ENCODE peak calls at places on chromosome 2, in eight cellular contexts. K is K562, U is OCI-LY7, P is fibroblast of lung, W is GM23338, Y is transverse colon, Z is gastrocnemius medialis, M is dorsolateral prefrontal cortex. T is an unnamed sample.

GRCh38 chr2:240538031-240538780 is 19.6 kb downstream of the ANKMY1 start:
- DNase-seq in K (no peak), U (no peak), P (no peak), W (no peak), Y (no peak), Z (no peak), M (no peak), T (no peak)

GRCh38 chr2:215577356-215577755 is 141.5 kb upstream of the FN1 start:
- DNase-seq in K (no peak), U (no peak), P (peak), W (no peak), Y (no peak), Z (no peak), M (no peak), T (peak)

GRCh38 chr2:73516033-73516432 is 126.2 kb downstream of the NAT8 start:
- DNase-seq in K (no peak), U (no peak), P (peak), W (no peak), Y (no peak), Z (no peak), M (no peak), T (peak)

GRCh38 chr2:174191342-174191886 is 56.9 kb downstream of the OLA1 start:
- DNase-seq in K (no peak), U (no peak), P (no peak), W (no peak), Y (no peak), Z (no peak), M (no peak), T (no peak)

GRCh38 chr2:228777855-228778355 is 493.2 kb downstream of the PID1 start:
- DNase-seq in K (no peak), U (no peak), P (peak), W (no peak), Y (no peak), Z (no peak), M (no peak), T (peak)

GRCh38 chr2:162989507-162989906 is 150.9 kb upstream of the KCNH7 start:
- DNase-seq in K (no peak), U (no peak), P (no peak), W (peak), Y (no peak), Z (no peak), M (no peak), T (no peak)

GRCh38 chr2:233084488-233084887 is 24.3 kb downstream of the INPP5D start:
- DNase-seq in K (no peak), U (peak), P (no peak), W (no peak), Y (peak), Z (peak), M (no peak), T (no peak)

GRCh38 chr2:218130822-218131221 is 5.0 kb downstream of the CXCR2 start:
- DNase-seq in K (no peak), U (no peak), P (no peak), W (no peak), Y (no peak), Z (no peak), M (no peak), T (no peak)

GRCh38 chr2:240308111-240308651 is 127.3 kb upstream of the GPC1 start:
- DNase-seq in K (no peak), U (no peak), P (no peak), W (no peak), Y (no peak), Z (no peak), M (no peak), T (no peak)

GRCh38 chr2:136582631-136583205 is 182.6 kb upstream of the THSD7B start:
- DNase-seq in K (peak), U (peak), P (peak), W (peak), Y (no peak), Z (no peak), M (no peak), T (peak)

GRCh38 chr2:174603280-174603679 is 5.7 kb upstream of the WIPF1 start:
- DNase-seq in K (no peak), U (peak), P (peak), W (peak), Y (peak), Z (peak), M (no peak), T (peak)

GRCh38 chr2:97781981-97782380 is 68.6 kb downstream of the ZAP70 start:
- DNase-seq in K (no peak), U (no peak), P (no peak), W (no peak), Y (peak), Z (no peak), M (no peak), T (no peak)

GRCh38 chr2:193154076-193154475 is 959.3 kb upstream of the TMEFF2 start:
- DNase-seq in K (no peak), U (no peak), P (no peak), W (no peak), Y (no peak), Z (no peak), M (no peak), T (no peak)

GRCh38 chr2:109715302-109715937 is 78.7 kb upstream of the RGPD5 start:
- DNase-seq in K (no peak), U (no peak), P (peak), W (peak), Y (peak), Z (no peak), M (no peak), T (no peak)

GRCh38 chr2:188426121-188426520 is 134.4 kb downstream of the GULP1 start:
- DNase-seq in K (no peak), U (no peak), P (no peak), W (no peak), Y (no peak), Z (no peak), M (no peak), T (no peak)

GRCh38 chr2:31329081-31329605 is 85.4 kb downstream of the XDH start:
- DNase-seq in K (no peak), U (no peak), P (no peak), W (no peak), Y (no peak), Z (no peak), M (no peak), T (no peak)

GRCh38 chr2:80238692-80239469 is 65.7 kb downstream of the LRRTM1 start:
- DNase-seq in K (peak), U (peak), P (peak), W (peak), Y (peak), Z (no peak), M (no peak), T (no peak)

DNA sequence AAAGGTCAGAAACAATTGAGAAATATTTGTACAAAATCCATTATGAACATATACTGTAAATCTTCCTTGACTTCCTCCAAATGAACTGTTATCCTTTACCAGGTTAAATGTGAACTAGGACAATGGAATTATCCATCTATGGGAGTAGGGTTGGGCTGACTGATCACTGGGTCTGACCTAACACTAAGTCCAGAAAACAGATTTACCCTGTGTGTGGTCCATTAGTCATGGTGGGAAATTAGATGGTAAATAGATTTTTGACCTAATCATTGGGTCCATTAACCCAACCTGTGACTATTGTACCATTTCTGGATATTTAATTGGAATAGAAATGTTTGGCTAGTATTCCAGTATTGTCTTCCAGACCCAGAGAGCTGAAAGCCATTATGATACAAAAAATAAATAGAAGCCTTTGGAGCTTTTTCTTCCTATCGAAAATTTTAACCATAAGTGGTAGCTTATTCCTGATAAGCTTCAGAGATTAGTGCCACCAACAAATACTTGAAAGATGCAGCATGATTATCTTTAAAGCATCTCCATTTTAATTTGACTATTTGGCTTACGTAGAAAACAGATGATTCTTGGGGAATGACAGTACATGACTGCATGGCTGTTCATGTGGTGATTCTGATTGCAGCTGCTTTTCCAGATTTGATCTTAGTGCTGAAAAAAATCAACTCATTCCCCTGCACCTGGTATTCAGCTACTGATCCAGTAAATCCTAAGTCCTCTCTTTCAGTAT is 703.2 kb upstream of the FSHR start:
- DNase-seq in K (no peak), U (no peak), P (no peak), W (no peak), Y (no peak), Z (no peak), M (no peak), T (no peak)
- H3K4me3 ChIP-seq in K (no peak), U (no peak), P (no peak), W (no peak), Y (no peak), Z (no peak), M (no peak), T (no peak)

DNA sequence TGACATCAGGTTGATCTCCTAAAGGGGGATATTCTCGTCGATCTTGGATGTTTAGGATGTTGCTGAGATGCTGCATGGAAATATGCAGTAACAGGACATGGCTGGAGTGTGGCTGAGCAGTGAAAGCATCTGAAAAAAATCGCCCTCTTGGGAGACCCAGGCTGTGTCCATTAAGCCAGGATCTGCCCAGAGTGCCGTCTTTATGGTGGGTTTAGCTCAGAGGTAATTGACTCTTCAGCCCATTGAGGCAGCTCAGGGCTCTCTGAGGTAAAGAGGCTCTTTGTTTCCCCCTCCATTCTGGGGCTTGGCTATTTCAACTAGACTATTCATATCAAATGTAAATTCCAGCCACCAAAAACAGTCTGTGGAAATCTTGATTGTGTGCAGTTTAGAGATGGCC is 26.5 kb downstream of the OSBPL6 start:
- DNase-seq in K (no peak), U (no peak), P (no peak), W (no peak), Y (no peak), Z (no peak), M (no peak), T (no peak)
- TF ChIP-seq CTCF in K (no peak), U (no peak), P (no peak), W (no peak), Y (no peak), Z (no peak), M (no peak), T (no peak)

DNA sequence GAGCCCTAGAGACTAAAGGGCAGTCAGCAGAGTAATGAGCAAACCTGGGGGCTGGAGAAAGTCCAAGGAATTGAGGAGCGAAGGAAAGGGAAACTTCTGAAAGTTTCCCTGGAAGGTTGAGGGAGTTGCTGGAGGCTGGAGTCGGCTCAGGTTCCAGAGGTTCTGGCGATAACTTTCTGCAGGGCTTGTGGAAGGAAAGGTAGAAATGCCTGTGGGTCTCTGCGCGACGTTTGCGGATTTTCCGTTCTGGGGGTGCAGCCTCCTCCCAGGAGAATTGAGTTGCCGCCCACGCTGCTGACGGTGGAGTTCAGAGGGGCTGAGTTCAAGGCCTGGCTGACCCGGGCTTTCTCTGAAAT is 9.3 kb downstream of the POU3F3 start:
- DNase-seq in K (no peak), U (no peak), P (no peak), W (peak), Y (no peak), Z (no peak), M (no peak), T (peak)
- H3K4me3 ChIP-seq in K (no peak), U (no peak), P (no peak), W (peak), Y (no peak), Z (no peak), M (peak), T (peak)

DNA sequence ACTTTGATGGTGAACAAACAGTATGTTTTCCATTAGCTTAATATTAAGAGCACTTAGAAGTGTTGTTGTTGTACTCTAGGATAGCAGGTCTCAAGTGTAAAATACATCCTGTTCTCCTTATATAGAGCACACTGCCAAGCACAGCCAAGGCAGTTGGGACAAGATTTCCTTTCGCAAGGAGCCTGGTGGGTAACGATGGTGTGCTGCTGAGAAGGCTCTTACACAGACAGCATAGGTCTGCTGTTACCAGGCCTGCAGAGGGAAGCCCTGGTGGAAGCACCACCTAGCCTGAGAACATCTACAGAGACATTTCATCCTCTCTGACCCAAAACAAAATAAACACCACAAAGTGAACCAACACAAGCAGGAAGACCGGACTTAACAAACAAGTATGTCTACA is 83.5 kb downstream of the BCL11A start:
- DNase-seq in K (no peak), U (no peak), P (no peak), W (no peak), Y (no peak), Z (no peak), M (no peak), T (no peak)
- TF ChIP-seq CTCF in K (no peak), U (no peak), P (no peak), W (no peak), Y (no peak), Z (no peak), M (no peak), T (no peak)

DNA sequence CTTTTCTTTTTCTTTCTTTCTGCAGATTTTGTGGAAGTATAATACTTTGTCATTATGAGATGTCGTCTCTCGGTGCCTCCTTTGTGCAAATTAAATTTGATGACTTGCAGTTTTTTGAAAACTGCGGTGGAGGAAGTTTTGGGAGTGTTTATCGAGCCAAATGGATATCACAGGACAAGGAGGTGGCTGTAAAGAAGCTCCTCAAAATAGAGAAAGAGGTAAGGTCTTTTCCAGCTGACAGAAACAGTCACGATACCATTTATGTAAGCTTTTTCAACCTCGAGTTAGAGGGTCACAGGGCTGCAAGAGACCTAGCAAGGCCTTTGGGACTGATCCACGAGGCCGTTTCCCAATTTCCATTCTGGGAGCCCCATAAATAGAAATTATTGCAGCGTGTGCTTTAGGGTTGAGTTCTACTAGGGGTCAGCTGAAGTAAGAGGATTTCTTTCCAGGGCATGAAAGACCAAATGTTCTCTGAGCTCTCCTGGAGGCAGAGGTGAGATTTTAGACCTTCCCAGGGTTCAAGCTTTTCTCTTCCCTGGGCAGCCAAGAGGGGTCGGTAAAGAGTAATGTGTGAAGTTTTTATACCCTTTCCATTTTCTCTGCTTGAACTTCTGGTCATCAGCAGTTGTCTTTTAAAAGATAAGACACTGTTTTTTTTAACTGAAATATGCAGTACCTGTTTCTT is 15.5 kb downstream of the MAP3K20 start:
- DNase-seq in K (peak), U (no peak), P (no peak), W (peak), Y (no peak), Z (peak), M (no peak), T (no peak)
- H3K4me3 ChIP-seq in K (peak), U (no peak), P (peak), W (no peak), Y (no peak), Z (peak), M (no peak), T (no peak)

T was measured in astrocyte of the spinal cord.